ENCODE peak calls at places on chromosomes 4 and X, in seven cellular contexts. O, K, W, E, G, C and Y are unnamed samples.

GRCh38 chr4:69653147-69653546 is at the start of gene UGT2A1:
- DNase-seq in O (no peak), K (no peak), W (no peak), E (no peak), G (no peak), C (no peak), Y (no peak)

GRCh38 chr4:165199722-165200121 is 7.6 kb upstream of the KLHL2 start:
- DNase-seq in O (no peak), K (no peak), W (peak), E (no peak), G (no peak), C (no peak), Y (no peak)

GRCh38 chr4:78439328-78439727 is 112.2 kb upstream of the ANXA3 start:
- DNase-seq in O (no peak), K (no peak), W (peak), E (no peak), G (no peak), C (no peak), Y (no peak)

GRCh38 chr4:173528378-173529321 is 1.4 kb downstream of the HAND2 start:
- DNase-seq in O (peak), K (no peak), W (peak), E (no peak), G (no peak), C (peak), Y (peak)

GRCh38 chr4:168648929-168649328 is 152.1 kb downstream of the PALLD start:
- DNase-seq in O (no peak), K (no peak), W (peak), E (no peak), G (no peak), C (no peak), Y (peak)

GRCh38 chrX:128800138-128800537 is 723.2 kb downstream of the SMARCA1 start:
- DNase-seq in O (peak), K (no peak), W (no peak), E (no peak), G (peak), C (no peak), Y (peak)

GRCh38 chr4:111113591-111113990 is 490.7 kb upstream of the PITX2 start:
- DNase-seq in O (no peak), K (no peak), W (no peak), E (no peak), G (no peak), C (no peak), Y (no peak)

GRCh38 chr4:90546114-90546513 is 418.9 kb downstream of the CCSER1 start:
- DNase-seq in O (no peak), K (no peak), W (no peak), E (no peak), G (no peak), C (no peak), Y (peak)

GRCh38 chr4:66014146-66014765 is 344.0 kb upstream of the EPHA5 start:
- DNase-seq in O (peak), K (no peak), W (no peak), E (no peak), G (no peak), C (peak), Y (peak)

GRCh38 chr4:14441550-14441949 is 560.7 kb upstream of the CPEB2 start:
- DNase-seq in O (peak), K (no peak), W (no peak), E (no peak), G (no peak), C (no peak), Y (no peak)

GRCh38 chr4:40909363-40909876 is 159.7 kb downstream of the NSUN7 start:
- DNase-seq in O (no peak), K (no peak), W (peak), E (no peak), G (no peak), C (no peak), Y (no peak)

GRCh38 chrX:3788494-3789233 is 75.2 kb upstream of the PRKX start:
- DNase-seq in O (peak), K (no peak), W (no peak), E (no peak), G (peak), C (peak), Y (peak)